ENCODE peak calls at places on chromosomes 5 and 9, in five cellular contexts. B, R, G, J and D are unnamed samples. For H3K36me3 and H3K4me1, the result is how much of the 10 kb centered on the place peaks cover.

GRCh38 chr5:146409081-146409671 is 38.0 kb upstream of the TCERG1 start:
- DNase-seq in J (no peak), B (no peak), R (no peak), G (no peak), D (no peak)

GRCh38 chr5:170161069-170161468 is 55.4 kb downstream of the FOXI1 start:
- DNase-seq in R (no peak), B (no peak), G (no peak), J (no peak), D (no peak)

GRCh38 chr9:133855802-133856592 is 117.8 kb upstream of the SARDH start:
- DNase-seq in B (no peak), G (peak), J (no peak), R (no peak), D (peak)

GRCh38 chr5:174056064-174056842 is 10.7 kb downstream of the NSG2 start:
- DNase-seq in J (no peak), G (no peak), B (no peak), R (no peak), D (no peak)

GRCh38 chr9:77899679-77900354 is 131.8 kb downstream of the GNAQ start:
- DNase-seq in B (no peak), J (no peak), G (no peak), R (no peak), D (no peak)

GRCh38 chr5:5978501-5979361 is 399.6 kb downstream of the MED10 start:
- DNase-seq in G (no peak), J (no peak), R (no peak), B (no peak), D (no peak)

GRCh38 chr9:95382433-95382832 is 64.9 kb upstream of the FANCC start:
- DNase-seq in G (no peak), J (no peak), B (no peak), R (no peak), D (no peak)

GRCh38 chr9:137673871-137674270 is 55.1 kb downstream of the EHMT1 start:
- DNase-seq in J (no peak), G (no peak), B (peak), R (no peak), D (no peak)

DNA sequence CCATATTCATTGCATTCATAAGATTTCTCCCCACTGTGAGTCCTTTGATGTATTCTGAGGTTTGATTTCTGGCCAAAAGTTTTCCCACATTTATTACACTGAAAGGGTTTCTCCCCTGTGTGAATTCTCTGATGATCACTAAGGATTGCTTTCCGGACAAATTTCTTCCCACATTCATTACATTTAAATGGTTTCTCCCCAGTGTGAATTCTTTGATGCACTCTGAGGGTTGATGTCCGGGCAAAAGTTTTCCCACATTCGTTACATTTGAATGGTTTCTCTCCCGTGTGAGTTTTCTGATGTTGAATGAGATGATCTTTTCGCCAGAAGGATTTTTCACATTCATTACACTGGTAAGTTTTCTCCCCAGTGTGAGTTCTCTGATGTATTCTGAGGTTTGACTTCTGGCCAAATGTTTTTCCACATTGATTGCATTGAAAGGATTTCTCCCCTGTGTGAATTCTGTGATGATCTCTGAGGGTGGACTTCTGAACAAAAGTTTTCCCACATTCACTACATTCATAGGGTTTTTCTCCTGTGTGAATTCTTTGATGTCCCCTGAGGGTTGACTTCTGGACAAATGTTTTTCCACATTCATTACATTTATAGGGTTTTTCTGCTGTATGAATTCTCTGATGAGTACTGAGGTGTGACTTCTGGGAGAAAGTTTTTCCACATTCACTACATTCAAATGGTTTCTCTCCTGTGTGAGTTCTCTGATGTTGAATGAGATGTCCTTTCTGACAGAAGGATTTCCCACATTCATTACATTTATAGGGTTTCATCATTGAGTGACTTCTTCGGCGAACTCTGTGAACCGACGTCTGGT is 18.8 kb downstream of the ZNF510 start:
- DNase-seq in G (no peak), J (no peak), R (no peak), B (no peak), D (no peak)
- H3K36me3 ChIP-seq in G (half or more), J (half or more), R (under half), B (under half), D (under half)

GRCh38 chr9:136530472-136531089 is 15.3 kb downstream of the NOTCH1 start:
- DNase-seq in B (no peak), R (no peak), G (no peak), J (no peak), D (no peak)

GRCh38 chr9:136533775-136534157 is 12.1 kb downstream of the NOTCH1 start:
- DNase-seq in G (no peak), R (peak), J (peak), B (no peak), D (no peak)

GRCh38 chr9:136531186-136531903 is 14.5 kb downstream of the NOTCH1 start:
- DNase-seq in J (no peak), G (no peak), B (no peak), R (no peak), D (no peak)

GRCh38 chr9:136532799-136533774 is 12.8 kb downstream of the NOTCH1 start:
- DNase-seq in G (no peak), B (no peak), J (peak), R (no peak), D (no peak)

GRCh38 chr9:136531904-136532798 is 13.7 kb downstream of the NOTCH1 start:
- DNase-seq in R (no peak), G (no peak), J (no peak), B (no peak), D (no peak)
- TF ChIP-seq POLR2A in R (no peak), G (no peak), J (no peak), B (no peak), D (no peak)

GRCh38 chr5:124685404-124685930 is 61.0 kb downstream of the ZNF608 start:
- DNase-seq in R (no peak), J (no peak), G (no peak), B (no peak), D (no peak)

GRCh38 chr5:124686239-124687004 is 60.0 kb downstream of the ZNF608 start:
- DNase-seq in J (no peak), G (no peak), B (no peak), R (peak), D (no peak)

GRCh38 chr5:124679578-124680210 is 66.7 kb downstream of the ZNF608 start:
- DNase-seq in B (no peak), J (no peak), G (no peak), R (no peak), D (no peak)

GRCh38 chr5:124678992-124679519 is 67.4 kb downstream of the ZNF608 start:
- DNase-seq in R (peak), G (no peak), B (no peak), J (no peak), D (peak)

GRCh38 chr5:124683917-124684555 is 62.4 kb downstream of the ZNF608 start:
- DNase-seq in B (no peak), G (no peak), R (no peak), J (no peak), D (no peak)
- H3K4me1 ChIP-seq in B (under half), G (under half), R (under half), J (under half), D (under half)

DNA sequence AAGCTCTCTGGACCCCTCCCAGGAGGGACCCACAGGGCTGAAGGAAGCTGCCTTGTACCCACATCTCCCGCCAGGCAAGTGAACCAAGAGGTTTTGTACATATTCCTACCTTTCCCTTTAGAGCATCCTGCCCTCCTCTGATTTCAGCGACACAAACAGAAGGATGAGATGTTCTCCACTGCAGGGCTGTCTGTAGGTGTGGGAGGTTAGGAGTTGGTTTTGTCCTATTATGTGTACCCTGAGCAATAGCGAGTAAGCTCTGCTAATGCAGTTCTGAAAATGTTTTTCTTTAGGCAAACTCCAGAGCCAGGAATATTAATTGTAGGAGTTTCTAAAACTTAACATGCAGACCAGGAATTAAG is 13.0 kb downstream of the SQSTM1 start:
- DNase-seq in J (no peak), B (no peak), G (no peak), R (no peak), D (no peak)
- H3K36me3 ChIP-seq in J (half or more), B (under half), G (half or more), R (under half), D (under half)